ENCODE peak calls at places on chromosomes 2 and 18, in eight cellular contexts. G, D, R, L, V, E, A and B are unnamed samples.

GRCh38 chr2:138395565-138396306 is 105.8 kb upstream of the SPOPL start:
- DNase-seq in E (no peak), V (no peak), G (no peak), R (peak), D (peak), A (no peak), L (no peak), B (peak)

GRCh38 chr2:39737661-39738060 is 41.4 kb downstream of the THUMPD2 start:
- DNase-seq in E (peak), R (peak), A (peak), G (no peak), D (peak), L (no peak), V (no peak), B (no peak)

GRCh38 chr2:144508162-144508765 is 11.7 kb downstream of the ZEB2 start:
- DNase-seq in G (no peak), A (no peak), E (no peak), L (peak), R (no peak), D (no peak), V (no peak), B (no peak)

GRCh38 chr2:23649819-23650218 is 264.8 kb downstream of the KLHL29 start:
- DNase-seq in V (no peak), D (no peak), E (peak), L (no peak), A (no peak), G (peak), R (no peak), B (peak)

GRCh38 chr2:2742745-2743144 is 411.7 kb upstream of the MYT1L start:
- DNase-seq in G (no peak), E (no peak), D (no peak), A (no peak), L (no peak), R (no peak), V (no peak), B (peak)

GRCh38 chr2:100978582-100979051 is 23.5 kb upstream of the RPL31 start:
- DNase-seq in D (peak), A (peak), V (no peak), R (peak), G (no peak), E (no peak), L (no peak), B (peak)

GRCh38 chr18:4888251-4888650 is 308.8 kb downstream of the AKAIN1 start:
- DNase-seq in A (no peak), D (no peak), L (no peak), V (peak), E (no peak), G (no peak), R (no peak), B (peak)

GRCh38 chr18:75223687-75224347 is 13.2 kb downstream of the TSHZ1 start:
- DNase-seq in V (peak), G (no peak), R (no peak), A (no peak), L (no peak), E (peak), D (no peak), B (peak)

GRCh38 chr18:3097082-3097481 is 84.1 kb upstream of the LPIN2 start:
- DNase-seq in L (no peak), D (no peak), A (no peak), E (no peak), G (no peak), R (no peak), V (no peak), B (no peak)

GRCh38 chr18:55458456-55459238 is 129.3 kb downstream of the TCF4 start:
- DNase-seq in L (no peak), A (no peak), G (no peak), E (peak), R (no peak), D (no peak), V (no peak), B (peak)

GRCh38 chr2:28533021-28533420 is 37.2 kb downstream of the PLB1 start:
- DNase-seq in L (no peak), A (no peak), E (no peak), G (no peak), R (no peak), V (no peak), D (no peak), B (no peak)

GRCh38 chr2:168999668-169000213 is 31.4 kb downstream of the ABCB11 start:
- DNase-seq in V (no peak), L (no peak), R (no peak), D (no peak), A (no peak), E (no peak), G (no peak), B (no peak)

GRCh38 chr2:50952596-50952995 is 79.3 kb downstream of the NRXN1 start:
- DNase-seq in V (no peak), G (no peak), E (no peak), L (no peak), D (peak), R (peak), A (no peak), B (peak)

GRCh38 chr2:224887159-224887558 is 155.1 kb downstream of the DOCK10 start:
- DNase-seq in G (no peak), E (no peak), A (no peak), L (no peak), D (peak), R (peak), V (no peak), B (no peak)

GRCh38 chr2:179440642-179441251 is 176.1 kb upstream of the SESTD1 start:
- DNase-seq in G (no peak), E (no peak), V (peak), R (peak), A (no peak), L (peak), D (peak), B (peak)

GRCh38 chr2:127137225-127137624 is 30.3 kb upstream of the BIN1 start:
- DNase-seq in E (no peak), A (no peak), L (no peak), R (no peak), V (no peak), G (no peak), D (no peak), B (no peak)

GRCh38 chr2:217958889-217959235 is 43.9 kb downstream of the TNS1 start:
- DNase-seq in E (no peak), L (no peak), A (peak), D (no peak), R (no peak), G (no peak), V (no peak), B (no peak)

GRCh38 chr2:237091779-237092436 is 6.2 kb downstream of the COPS8 start:
- DNase-seq in E (no peak), R (peak), L (no peak), V (no peak), G (no peak), D (peak), A (no peak), B (no peak)

GRCh38 chr2:176744156-176744555 is 468.4 kb upstream of the HNRNPA3 start:
- DNase-seq in R (no peak), D (no peak), L (no peak), A (no peak), V (no peak), G (no peak), E (no peak), B (no peak)

GRCh38 chr2:237870754-237871651 is 11.6 kb downstream of the RAMP1 start:
- DNase-seq in G (no peak), V (no peak), R (no peak), A (no peak), D (no peak), L (no peak), E (no peak), B (no peak)

GRCh38 chr2:4404363-4404762 is 701.0 kb downstream of the DCDC2C start:
- DNase-seq in A (no peak), V (no peak), G (no peak), L (no peak), D (no peak), E (no peak), R (no peak), B (no peak)

GRCh38 chr2:123512547-123512946 is 512.5 kb upstream of the CNTNAP5 start:
- DNase-seq in E (no peak), D (no peak), V (peak), L (no peak), A (no peak), R (no peak), G (no peak), B (no peak)

GRCh38 chr2:147711031-147711430 is 133.8 kb upstream of the ACVR2A start:
- DNase-seq in R (no peak), V (no peak), L (no peak), E (no peak), A (no peak), G (no peak), D (no peak), B (no peak)

GRCh38 chr2:176099159-176099736 is 347 bp upstream of the HOXD12 start:
- DNase-seq in D (no peak), L (no peak), E (peak), A (no peak), V (no peak), G (no peak), R (no peak), B (no peak)

GRCh38 chr18:74083071-74083954 is 64.3 kb downstream of the FBXO15 start:
- DNase-seq in V (no peak), R (peak), L (no peak), E (no peak), A (no peak), D (no peak), G (peak), B (peak)